ENCODE peak calls at places on chromosome 19, in four cellular contexts. F is H9, X is NCI-H1930, P is IMR-90. Q is an unnamed sample.

GRCh38 chr19:12052571-12053169 is at the start of gene ZNF878:
- DNase-seq in F (peak), X (peak), P (peak), Q (peak)

GRCh38 chr19:11849264-11849615 is 714 bp downstream of the ZNF439 start:
- DNase-seq in F (no peak), X (no peak), P (no peak), Q (no peak)

GRCh38 chr19:1027020-1027952 is 878 bp downstream of the CNN2 start:
- DNase-seq in F (no peak), X (no peak), P (no peak), Q (no peak)

GRCh38 chr19:33621065-33621785 is 528 bp upstream of the CHST8 start:
- DNase-seq in F (no peak), X (no peak), P (no peak), Q (peak)

GRCh38 chr19:54517483-54517882 is 14.9 kb downstream of the LAIR2 start:
- DNase-seq in F (peak), X (no peak), P (peak), Q (peak)

GRCh38 chr19:858284-858683 is 1.2 kb upstream of the CFD start:
- DNase-seq in F (no peak), X (no peak), P (no peak), Q (no peak)

GRCh38 chr19:19594371-19594770 is 24.1 kb downstream of the PBX4 start:
- DNase-seq in F (no peak), X (no peak), P (no peak), Q (no peak)

GRCh38 chr19:39038098-39038497 is 5.7 kb upstream of the FBXO27 start:
- DNase-seq in F (peak), X (peak), P (peak), Q (peak)

GRCh38 chr19:54114340-54114826 is 1.1 kb downstream of the TFPT start:
- DNase-seq in F (no peak), X (peak), P (peak), Q (peak)

GRCh38 chr19:480016-480855 is 16.1 kb upstream of the MADCAM1 start:
- DNase-seq in F (peak), X (no peak), P (no peak), Q (peak)

GRCh38 chr19:17112700-17113099 is 37.1 kb downstream of the MYO9B start:
- DNase-seq in F (no peak), X (no peak), P (no peak), Q (no peak)

GRCh38 chr19:51793994-51794393 is 963 bp upstream of the FPR3 start:
- DNase-seq in F (no peak), X (no peak), P (no peak), Q (no peak)

GRCh38 chr19:12668937-12669271 is 2.3 kb downstream of the WDR83 start:
- DNase-seq in F (no peak), X (peak), P (peak), Q (no peak)

GRCh38 chr19:10747271-10747670 is 29.4 kb downstream of the DNM2 start:
- DNase-seq in F (no peak), X (no peak), P (no peak), Q (no peak)

Q was measured in ecto neural progenitor cell.